ENCODE peak calls at places on chromosomes 13 and 19, in six cellular contexts. One of them, this sample, is unnamed.

GRCh38 chr13:26112843-26113242 is 61.0 kb upstream of the SHISA2 start:
- DNase-seq in H9: no peak
- DNase-seq in neuronal stem cell: no peak
- DNase-seq in trophoblast cell: peak
- DNase-seq in mesenchymal stem cell: no peak
- DNase-seq in mesendoderm: peak
- DNase-seq in this sample: peak

GRCh38 chr19:3818479-3818878 is 32.3 kb upstream of the MATK start:
- DNase-seq in H9: no peak
- DNase-seq in neuronal stem cell: no peak
- DNase-seq in trophoblast cell: peak
- DNase-seq in mesenchymal stem cell: peak
- DNase-seq in mesendoderm: no peak
- DNase-seq in this sample: peak

GRCh38 chr13:100314132-100314910 is 225.4 kb downstream of the PCCA start:
- DNase-seq in H9: no peak
- DNase-seq in neuronal stem cell: no peak
- DNase-seq in trophoblast cell: peak
- DNase-seq in mesenchymal stem cell: no peak
- DNase-seq in mesendoderm: no peak
- DNase-seq in this sample: no peak

GRCh38 chr19:39263912-39264305 is 4.3 kb upstream of the IFNL2 start:
- DNase-seq in H9: peak
- DNase-seq in neuronal stem cell: no peak
- DNase-seq in trophoblast cell: no peak
- DNase-seq in mesenchymal stem cell: no peak
- DNase-seq in mesendoderm: peak
- DNase-seq in this sample: no peak

GRCh38 chr19:10295305-10295846 is 5.6 kb downstream of the ICAM5 start:
- DNase-seq in H9: peak
- DNase-seq in neuronal stem cell: no peak
- DNase-seq in trophoblast cell: peak
- DNase-seq in mesenchymal stem cell: no peak
- DNase-seq in mesendoderm: peak
- DNase-seq in this sample: no peak

GRCh38 chr19:33440241-33440640 is 66.7 kb downstream of the CEBPG start:
- DNase-seq in H9: no peak
- DNase-seq in neuronal stem cell: no peak
- DNase-seq in trophoblast cell: no peak
- DNase-seq in mesenchymal stem cell: no peak
- DNase-seq in mesendoderm: no peak
- DNase-seq in this sample: no peak

GRCh38 chr13:19834704-19835103 is 28.7 kb downstream of the ZMYM5 start:
- DNase-seq in H9: no peak
- DNase-seq in neuronal stem cell: no peak
- DNase-seq in trophoblast cell: no peak
- DNase-seq in mesenchymal stem cell: no peak
- DNase-seq in mesendoderm: no peak
- DNase-seq in this sample: no peak

GRCh38 chr13:102141625-102142472 is 260.0 kb downstream of the FGF14 start:
- DNase-seq in H9: no peak
- DNase-seq in neuronal stem cell: no peak
- DNase-seq in trophoblast cell: peak
- DNase-seq in mesenchymal stem cell: peak
- DNase-seq in mesendoderm: peak
- DNase-seq in this sample: peak

GRCh38 chr13:21164631-21165030 is 11.7 kb downstream of the SKA3 start:
- DNase-seq in H9: no peak
- DNase-seq in neuronal stem cell: no peak
- DNase-seq in trophoblast cell: no peak
- DNase-seq in mesenchymal stem cell: no peak
- DNase-seq in mesendoderm: no peak
- DNase-seq in this sample: peak

GRCh38 chr13:49958321-49958720 is 22.2 kb upstream of the SPRYD7 start:
- DNase-seq in H9: no peak
- DNase-seq in neuronal stem cell: no peak
- DNase-seq in trophoblast cell: no peak
- DNase-seq in mesenchymal stem cell: no peak
- DNase-seq in mesendoderm: no peak
- DNase-seq in this sample: peak

GRCh38 chr19:3369337-3370213 is 3.2 kb downstream of the NFIC start:
- DNase-seq in H9: peak
- DNase-seq in neuronal stem cell: no peak
- DNase-seq in trophoblast cell: no peak
- DNase-seq in mesenchymal stem cell: peak
- DNase-seq in mesendoderm: peak
- DNase-seq in this sample: peak

GRCh38 chr13:98252931-98253470 is 75.9 kb upstream of the RNF113B start:
- DNase-seq in H9: no peak
- DNase-seq in neuronal stem cell: no peak
- DNase-seq in trophoblast cell: peak
- DNase-seq in mesenchymal stem cell: peak
- DNase-seq in mesendoderm: peak
- DNase-seq in this sample: peak

DNA sequence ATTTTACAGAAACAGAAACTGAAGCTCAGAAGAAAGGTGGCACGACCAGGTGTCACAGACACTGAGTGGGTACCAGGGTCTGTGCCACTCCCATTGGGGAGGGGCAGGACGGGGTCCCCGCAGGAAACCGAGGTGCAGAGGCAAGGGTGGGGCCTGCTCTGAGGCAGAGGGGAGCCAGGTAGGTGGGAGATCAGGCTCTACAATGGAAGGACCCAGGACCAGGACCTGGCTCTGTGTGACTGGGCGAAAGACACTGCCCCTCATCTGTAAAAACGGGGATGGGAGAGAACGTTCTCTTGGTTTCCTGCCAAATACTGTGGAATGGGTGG is 2.8 kb downstream of the PTGIR start:
- DNase-seq in H9: no peak
- DNase-seq in neuronal stem cell: no peak
- DNase-seq in trophoblast cell: no peak
- DNase-seq in mesenchymal stem cell: no peak
- DNase-seq in mesendoderm: no peak
- DNase-seq in this sample: no peak
- H3K23ac ChIP-seq in H9: no peak
- H3K23ac ChIP-seq in neuronal stem cell: no peak
- H3K23ac ChIP-seq in trophoblast cell: no peak
- H3K23ac ChIP-seq in mesenchymal stem cell: no peak
- H3K23ac ChIP-seq in mesendoderm: no peak
- H3K23ac ChIP-seq in this sample: no peak

GRCh38 chr19:1264801-1265610 is 4.1 kb upstream of the CIRBP start:
- DNase-seq in H9: peak
- DNase-seq in neuronal stem cell: no peak
- DNase-seq in trophoblast cell: peak
- DNase-seq in mesenchymal stem cell: peak
- DNase-seq in mesendoderm: peak
- DNase-seq in this sample: peak
- H3K23ac ChIP-seq in H9: no peak
- H3K23ac ChIP-seq in neuronal stem cell: peak
- H3K23ac ChIP-seq in trophoblast cell: no peak
- H3K23ac ChIP-seq in mesenchymal stem cell: no peak
- H3K23ac ChIP-seq in mesendoderm: no peak
- H3K23ac ChIP-seq in this sample: peak

GRCh38 chr13:112442483-112443090 is 66.4 kb downstream of the SPACA7 start:
- DNase-seq in H9: peak
- DNase-seq in neuronal stem cell: peak
- DNase-seq in trophoblast cell: no peak
- DNase-seq in mesenchymal stem cell: no peak
- DNase-seq in mesendoderm: peak
- DNase-seq in this sample: peak
- H3K23ac ChIP-seq in H9: no peak
- H3K23ac ChIP-seq in neuronal stem cell: no peak
- H3K23ac ChIP-seq in trophoblast cell: no peak
- H3K23ac ChIP-seq in mesenchymal stem cell: no peak
- H3K23ac ChIP-seq in mesendoderm: no peak
- H3K23ac ChIP-seq in this sample: no peak

GRCh38 chr13:113750554-113751399 is 8.2 kb upstream of the TMEM255B start:
- DNase-seq in H9: no peak
- DNase-seq in neuronal stem cell: no peak
- DNase-seq in trophoblast cell: no peak
- DNase-seq in mesenchymal stem cell: no peak
- DNase-seq in mesendoderm: no peak
- DNase-seq in this sample: no peak
- H3K23ac ChIP-seq in H9: no peak
- H3K23ac ChIP-seq in neuronal stem cell: peak
- H3K23ac ChIP-seq in trophoblast cell: peak
- H3K23ac ChIP-seq in mesenchymal stem cell: no peak
- H3K23ac ChIP-seq in mesendoderm: no peak
- H3K23ac ChIP-seq in this sample: no peak

GRCh38 chr19:47228937-47229673 is 1.9 kb downstream of the BBC3 start:
- DNase-seq in H9: no peak
- DNase-seq in neuronal stem cell: no peak
- DNase-seq in trophoblast cell: no peak
- DNase-seq in mesenchymal stem cell: peak
- DNase-seq in mesendoderm: peak
- DNase-seq in this sample: peak
- H3K23ac ChIP-seq in H9: no peak
- H3K23ac ChIP-seq in neuronal stem cell: peak
- H3K23ac ChIP-seq in trophoblast cell: peak
- H3K23ac ChIP-seq in mesenchymal stem cell: peak
- H3K23ac ChIP-seq in mesendoderm: no peak
- H3K23ac ChIP-seq in this sample: peak

DNA sequence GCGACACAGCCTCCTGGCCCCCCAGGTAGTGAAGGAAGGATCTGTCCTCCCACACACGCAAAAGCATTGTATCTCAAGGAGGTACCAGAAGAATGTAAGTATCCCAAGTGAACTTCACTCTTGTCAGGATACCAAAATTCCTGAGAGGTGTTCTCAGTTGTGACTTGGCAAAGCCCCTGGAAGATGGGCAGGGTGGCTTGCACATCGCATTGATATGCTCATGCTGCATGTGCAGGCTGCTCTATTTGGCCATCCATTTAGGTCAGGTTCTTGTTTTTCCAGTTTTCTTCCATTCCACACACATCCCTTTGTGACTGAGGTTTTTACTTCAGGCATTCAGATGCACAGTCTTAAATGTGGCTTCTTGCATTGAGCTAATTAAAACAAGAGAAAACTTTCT is 382.8 kb downstream of the FOXO1 start:
- DNase-seq in H9: no peak
- DNase-seq in neuronal stem cell: no peak
- DNase-seq in trophoblast cell: peak
- DNase-seq in mesenchymal stem cell: no peak
- DNase-seq in mesendoderm: no peak
- DNase-seq in this sample: no peak
- H3K23ac ChIP-seq in H9: no peak
- H3K23ac ChIP-seq in neuronal stem cell: no peak
- H3K23ac ChIP-seq in trophoblast cell: no peak
- H3K23ac ChIP-seq in mesenchymal stem cell: no peak
- H3K23ac ChIP-seq in mesendoderm: no peak
- H3K23ac ChIP-seq in this sample: no peak

GRCh38 chr13:27751953-27752352 is 40.3 kb upstream of the GSX1 start:
- DNase-seq in H9: no peak
- DNase-seq in neuronal stem cell: no peak
- DNase-seq in trophoblast cell: no peak
- DNase-seq in mesenchymal stem cell: no peak
- DNase-seq in mesendoderm: no peak
- DNase-seq in this sample: no peak
- H3K23ac ChIP-seq in H9: no peak
- H3K23ac ChIP-seq in neuronal stem cell: no peak
- H3K23ac ChIP-seq in trophoblast cell: no peak
- H3K23ac ChIP-seq in mesenchymal stem cell: no peak
- H3K23ac ChIP-seq in mesendoderm: no peak
- H3K23ac ChIP-seq in this sample: no peak

GRCh38 chr19:6719540-6719861 is 949 bp downstream of the C3 start:
- DNase-seq in H9: no peak
- DNase-seq in neuronal stem cell: no peak
- DNase-seq in trophoblast cell: no peak
- DNase-seq in mesenchymal stem cell: no peak
- DNase-seq in mesendoderm: no peak
- DNase-seq in this sample: no peak

GRCh38 chr19:6718741-6719539 is 1.5 kb downstream of the C3 start:
- DNase-seq in H9: peak
- DNase-seq in neuronal stem cell: no peak
- DNase-seq in trophoblast cell: peak
- DNase-seq in mesenchymal stem cell: peak
- DNase-seq in mesendoderm: peak
- DNase-seq in this sample: no peak

GRCh38 chr19:6718111-6718740 is 2.2 kb downstream of the C3 start:
- DNase-seq in H9: peak
- DNase-seq in neuronal stem cell: no peak
- DNase-seq in trophoblast cell: no peak
- DNase-seq in mesenchymal stem cell: no peak
- DNase-seq in mesendoderm: no peak
- DNase-seq in this sample: no peak

GRCh38 chr19:6717036-6717435 is 3.4 kb downstream of the C3 start:
- DNase-seq in H9: peak
- DNase-seq in neuronal stem cell: no peak
- DNase-seq in trophoblast cell: peak
- DNase-seq in mesenchymal stem cell: no peak
- DNase-seq in mesendoderm: peak
- DNase-seq in this sample: no peak

GRCh38 chr19:6717441-6717971 is 2.9 kb downstream of the C3 start:
- DNase-seq in H9: peak
- DNase-seq in neuronal stem cell: no peak
- DNase-seq in trophoblast cell: no peak
- DNase-seq in mesenchymal stem cell: peak
- DNase-seq in mesendoderm: peak
- DNase-seq in this sample: no peak
- H3K23ac ChIP-seq in H9: no peak
- H3K23ac ChIP-seq in neuronal stem cell: peak
- H3K23ac ChIP-seq in trophoblast cell: peak
- H3K23ac ChIP-seq in mesenchymal stem cell: no peak
- H3K23ac ChIP-seq in mesendoderm: no peak
- H3K23ac ChIP-seq in this sample: no peak

This sample was measured in IMR-90.